ENCODE peak calls at places on chromosomes 11 and 22, in seven cellular contexts. S is cardiac muscle cell; T is endothelial cell of umbilical vein; K is neuronal stem cell; M is CD4-positive, CD25-positive, alpha-beta regulatory T cell; X is CD8-positive, alpha-beta T cell; J is mucosa of descending colon. L is an unnamed sample. For H3K9me3, the result is how much of the 10 kb centered on the place peaks cover.

GRCh38 chr11:26993965-26994446 is at the start of gene FIBIN:
- DNase-seq in S (peak), T (no peak), K (no peak), M (no peak), X (no peak), J (peak), L (peak)

GRCh38 chr22:38657248-38657909 is 941 bp downstream of the CBY1 start:
- DNase-seq in S (peak), T (no peak), K (no peak), M (no peak), X (peak), J (peak), L (peak)

GRCh38 chr11:124623861-124624525 is 1.3 kb downstream of the TBRG1 start:
- DNase-seq in S (peak), T (peak), K (no peak), M (no peak), X (no peak), J (no peak), L (peak)

GRCh38 chr11:115869780-115870431 is 365.7 kb upstream of the CADM1 start:
- DNase-seq in S (peak), T (no peak), K (no peak), M (peak), X (no peak), J (peak), L (no peak)

GRCh38 chr11:1832989-1833365 is 1.8 kb upstream of the SYT8 start:
- DNase-seq in S (no peak), T (no peak), K (no peak), M (no peak), X (no peak), J (peak), L (no peak)

GRCh38 chr22:46664301-46664855 is 44.2 kb downstream of the GRAMD4 start:
- DNase-seq in S (no peak), T (no peak), K (no peak), M (no peak), X (peak), J (no peak), L (no peak)

GRCh38 chr22:43116932-43117331 is 6.4 kb downstream of the BIK start:
- DNase-seq in S (no peak), T (no peak), K (no peak), M (no peak), X (no peak), J (no peak), L (no peak)

GRCh38 chr11:126468102-126468521 is 112.6 kb downstream of the ST3GAL4 start:
- DNase-seq in S (no peak), T (no peak), K (no peak), M (peak), X (no peak), J (no peak), L (no peak)

GRCh38 chr11:132685174-132685611 is 847.1 kb downstream of the OPCML start:
- DNase-seq in S (peak), T (no peak), K (no peak), M (no peak), X (no peak), J (no peak), L (peak)

GRCh38 chr11:36945384-36945783 is 347.3 kb upstream of the RAG2 start:
- DNase-seq in S (peak), T (no peak), K (no peak), M (no peak), X (no peak), J (no peak), L (peak)

GRCh38 chr11:6658647-6659046 is 3.0 kb upstream of the DCHS1 start:
- DNase-seq in S (no peak), T (no peak), K (no peak), M (no peak), X (no peak), J (no peak), L (no peak)

GRCh38 chr11:122776546-122776945 is 61.8 kb upstream of the CRTAM start:
- DNase-seq in S (peak), T (no peak), K (no peak), M (no peak), X (no peak), J (no peak), L (no peak)

GRCh38 chr11:95268386-95268785 is 37.4 kb upstream of the SESN3 start:
- DNase-seq in S (no peak), T (no peak), K (no peak), M (no peak), X (no peak), J (no peak), L (no peak)

GRCh38 chr11:129023968-129024676 is 81.5 kb upstream of the TP53AIP1 start:
- DNase-seq in S (peak), T (peak), K (peak), M (peak), X (peak), J (peak), L (no peak)

GRCh38 chr11:134288486-134288885 is 12.3 kb downstream of the GLB1L3 start:
- DNase-seq in S (no peak), T (no peak), K (no peak), M (no peak), X (no peak), J (no peak), L (no peak)

GRCh38 chr11:76236092-76237026 is 30.1 kb upstream of the WNT11 start:
- DNase-seq in S (peak), T (no peak), K (no peak), M (no peak), X (peak), J (no peak), L (peak)

GRCh38 chr11:19725379-19726079 is 12.9 kb downstream of the NAV2 start:
- DNase-seq in S (no peak), T (no peak), K (no peak), M (no peak), X (no peak), J (no peak), L (no peak)

GRCh38 chr11:58485961-58486360 is 21.9 kb downstream of the OR5B21 start:
- DNase-seq in S (no peak), T (no peak), K (no peak), M (no peak), X (no peak), J (no peak), L (no peak)

GRCh38 chr11:64230209-64230984 is at the start of gene DNAJC4:
- DNase-seq in S (peak), T (peak), K (peak), M (peak), X (peak), J (peak), L (peak)

GRCh38 chr11:103608566-103608965 is 427.9 kb upstream of the DDI1 start:
- DNase-seq in S (no peak), T (no peak), K (no peak), M (no peak), X (no peak), J (no peak), L (peak)

GRCh38 chr11:131005829-131006228 is 89.5 kb upstream of the SNX19 start:
- DNase-seq in S (no peak), T (no peak), K (no peak), M (no peak), X (no peak), J (no peak), L (no peak)

GRCh38 chr11:128796275-128796674 is 70.8 kb downstream of the KCNJ1 start:
- DNase-seq in S (peak), T (no peak), K (no peak), M (no peak), X (no peak), J (no peak), L (peak)

GRCh38 chr22:37607912-37608476 is 640 bp upstream of the GGA1 start:
- DNase-seq in S (peak), T (no peak), K (no peak), M (no peak), X (no peak), J (peak), L (no peak)

GRCh38 chr11:126212089-126212660 is 593 bp downstream of the FAM118B start:
- DNase-seq in S (peak), T (peak), K (no peak), M (no peak), X (no peak), J (no peak), L (peak)

GRCh38 chr22:49015993-49016908 is 811.4 kb downstream of the BRD1 start:
- DNase-seq in S (no peak), T (no peak), K (no peak), M (no peak), X (no peak), J (no peak), L (no peak)

GRCh38 chr22:47054231-47055072 is 292.0 kb downstream of the TBC1D22A start:
- DNase-seq in S (no peak), T (no peak), K (no peak), M (no peak), X (no peak), J (peak), L (no peak)

GRCh38 chr11:88651556-88651955 is 314.0 kb upstream of the CTSC start:
- DNase-seq in S (peak), T (no peak), K (no peak), M (no peak), X (no peak), J (no peak), L (no peak)

GRCh38 chr11:134039726-134040385 is 29.0 kb upstream of the JAM3 start:
- DNase-seq in S (no peak), T (no peak), K (no peak), M (no peak), X (no peak), J (no peak), L (no peak)

DNA sequence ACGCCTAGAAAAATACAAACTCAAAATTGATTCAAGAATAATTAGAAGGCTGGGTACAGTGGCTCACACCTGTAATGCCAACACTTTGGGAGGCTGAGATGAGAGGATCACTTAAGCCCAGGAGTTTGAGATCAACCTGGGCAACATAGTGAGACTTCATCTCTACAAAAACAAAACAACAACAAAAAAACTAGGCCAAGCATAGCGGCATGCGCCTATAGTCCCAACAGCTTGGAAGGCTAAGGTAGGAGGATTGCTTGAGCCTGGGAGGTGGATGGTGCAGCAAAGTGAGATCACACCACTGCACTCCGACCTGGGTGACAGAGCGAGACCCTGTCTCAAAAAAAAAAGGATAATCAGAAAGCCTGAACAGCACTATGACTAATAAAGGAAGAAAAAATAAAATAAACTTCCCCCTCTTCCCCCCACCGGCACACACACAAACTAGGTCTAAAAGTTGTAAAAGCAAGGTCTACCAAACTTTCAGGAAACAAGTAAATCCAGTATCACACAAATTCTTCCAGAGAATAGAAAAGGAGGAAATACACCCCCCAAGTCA is 35.8 kb downstream of the RRAS2 start:
- DNase-seq in S (no peak), T (peak), K (no peak), M (no peak), X (no peak), J (no peak), L (no peak)
- H3K4me3 ChIP-seq in S (no peak), T (peak), K (no peak), M (no peak), X (no peak), J (no peak), L (no peak)

GRCh38 chr11:114624455-114625207 is 29.0 kb upstream of the NXPE4 start:
- DNase-seq in S (no peak), T (no peak), K (no peak), M (no peak), X (no peak), J (no peak), L (no peak)

GRCh38 chr11:114621072-114621471 is 25.5 kb upstream of the NXPE4 start:
- DNase-seq in S (no peak), T (no peak), K (no peak), M (no peak), X (no peak), J (no peak), L (no peak)

GRCh38 chr11:114623720-114624119 is 28.1 kb upstream of the NXPE4 start:
- DNase-seq in S (no peak), T (no peak), K (no peak), M (no peak), X (no peak), J (no peak), L (no peak)

GRCh38 chr11:114622858-114623257 is 27.3 kb upstream of the NXPE4 start:
- DNase-seq in S (no peak), T (no peak), K (no peak), M (no peak), X (no peak), J (no peak), L (no peak)

DNA sequence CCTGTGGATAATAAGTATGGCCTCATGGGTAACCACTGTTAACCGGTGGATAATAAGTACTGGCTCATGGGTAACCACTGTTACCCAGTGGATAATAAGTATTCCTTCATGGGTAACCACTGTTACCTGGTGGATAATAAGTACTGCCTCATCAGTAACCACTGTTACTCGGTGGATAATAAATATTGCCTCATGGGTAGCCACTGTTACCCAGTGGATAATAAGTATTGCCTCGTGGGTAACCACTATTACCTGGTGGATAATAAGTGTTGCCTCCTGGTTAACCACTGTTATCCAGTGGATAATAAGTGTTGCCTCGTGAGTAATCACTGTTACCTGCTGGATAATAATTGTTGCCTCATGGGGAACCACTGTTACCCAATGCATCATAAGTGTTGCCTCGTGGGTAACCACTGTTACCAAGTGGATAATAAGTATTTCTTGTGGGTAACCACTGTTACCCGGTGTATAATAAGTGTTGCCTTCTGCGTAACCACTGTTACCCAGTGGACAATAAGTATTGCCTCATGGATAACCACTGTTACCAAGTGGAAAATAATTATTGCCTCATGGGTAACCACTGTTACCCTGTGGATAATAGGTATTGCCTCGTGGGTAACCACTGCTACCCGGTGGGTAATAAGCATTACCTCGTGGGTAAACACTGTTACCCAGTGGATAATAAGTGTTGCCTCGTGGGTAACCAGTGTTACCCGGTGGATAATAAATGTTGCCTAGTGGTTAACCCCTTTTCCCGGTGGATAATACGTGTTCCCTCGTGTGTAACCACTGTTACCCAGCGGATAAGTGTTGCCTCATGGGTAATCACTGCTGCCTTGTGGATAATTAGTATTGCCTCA is 26.6 kb upstream of the NXPE4 start:
- DNase-seq in S (no peak), T (no peak), K (no peak), M (no peak), X (no peak), J (no peak), L (no peak)
- H3K9me3 ChIP-seq in S (under half), T (under half), K (under half), M (under half), X (under half), J (under half), L (under half)

DNA sequence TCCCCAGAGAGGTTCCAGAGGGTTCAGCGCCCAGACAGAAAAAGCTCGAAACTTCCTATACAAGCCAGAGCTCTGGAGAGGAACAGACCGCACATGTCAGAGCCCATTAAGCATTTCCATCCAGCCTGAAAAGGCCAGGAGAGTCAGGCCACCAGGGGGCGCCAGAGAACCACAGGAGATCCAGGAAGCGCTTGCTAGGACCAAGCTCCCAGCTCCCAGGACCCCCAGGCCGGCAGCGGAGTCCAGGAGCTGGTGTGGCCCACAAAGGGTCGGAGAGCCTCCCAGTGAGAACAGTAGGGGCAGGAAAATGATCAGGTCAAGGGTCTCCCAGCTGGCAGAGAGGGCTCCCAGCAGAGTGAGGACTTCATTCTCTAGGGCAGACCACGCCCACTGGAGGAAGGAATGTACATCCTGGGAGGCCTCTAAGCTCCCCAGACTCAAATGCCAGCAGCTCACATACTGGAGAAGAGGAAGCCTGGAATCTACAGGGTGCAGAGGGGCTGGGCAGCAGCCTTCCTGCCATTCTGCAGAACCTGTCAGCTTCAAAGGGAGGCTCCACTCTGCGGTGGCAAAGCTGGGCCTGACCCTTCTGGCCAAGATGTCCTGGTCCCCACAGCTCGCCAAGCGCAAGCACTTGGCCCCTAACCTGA is 2.1 kb upstream of the MEI1 start:
- DNase-seq in S (peak), T (peak), K (peak), M (peak), X (peak), J (peak), L (peak)
- H3K4me3 ChIP-seq in S (no peak), T (no peak), K (no peak), M (no peak), X (no peak), J (no peak), L (peak)

DNA sequence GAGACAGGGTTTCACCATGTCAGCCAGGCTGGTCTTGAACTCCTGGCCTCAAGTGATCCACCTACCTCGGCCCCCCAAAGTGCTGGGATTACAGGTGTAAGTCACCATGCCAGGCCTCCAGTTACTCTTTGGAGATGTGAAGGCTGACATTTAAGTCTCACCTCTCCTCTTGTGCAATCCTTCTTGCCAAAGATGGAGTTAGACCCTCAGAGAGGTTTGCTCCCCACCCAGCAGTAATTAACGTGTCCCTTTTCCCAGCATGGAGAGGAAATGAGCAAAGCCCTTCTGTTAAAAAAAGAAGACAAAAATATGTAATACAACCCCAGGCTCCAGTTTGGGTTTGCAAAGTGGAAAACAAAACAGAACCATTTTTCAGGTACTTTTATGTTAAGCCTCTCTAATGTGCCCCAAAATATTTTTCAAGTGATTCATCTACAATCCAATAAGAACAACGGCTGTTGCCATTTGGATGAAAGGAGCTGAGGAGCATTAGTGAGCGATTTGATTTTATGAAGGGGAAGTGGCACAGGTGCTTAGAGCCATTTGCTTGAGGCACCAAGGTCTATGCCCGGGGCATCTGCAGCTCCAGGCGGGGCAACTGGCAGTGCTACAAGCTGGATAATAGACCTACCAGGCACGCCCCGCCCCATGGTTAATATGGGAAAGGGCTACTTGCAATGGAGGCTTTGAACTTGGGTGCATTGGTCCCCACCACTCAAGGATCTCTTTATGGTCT is 57.2 kb downstream of the GRIK4 start:
- DNase-seq in S (no peak), T (no peak), K (no peak), M (no peak), X (no peak), J (no peak), L (no peak)
- H3K9me3 ChIP-seq in S (under half), T (under half), K (under half), M (under half), X (under half), J (under half), L (under half)

DNA sequence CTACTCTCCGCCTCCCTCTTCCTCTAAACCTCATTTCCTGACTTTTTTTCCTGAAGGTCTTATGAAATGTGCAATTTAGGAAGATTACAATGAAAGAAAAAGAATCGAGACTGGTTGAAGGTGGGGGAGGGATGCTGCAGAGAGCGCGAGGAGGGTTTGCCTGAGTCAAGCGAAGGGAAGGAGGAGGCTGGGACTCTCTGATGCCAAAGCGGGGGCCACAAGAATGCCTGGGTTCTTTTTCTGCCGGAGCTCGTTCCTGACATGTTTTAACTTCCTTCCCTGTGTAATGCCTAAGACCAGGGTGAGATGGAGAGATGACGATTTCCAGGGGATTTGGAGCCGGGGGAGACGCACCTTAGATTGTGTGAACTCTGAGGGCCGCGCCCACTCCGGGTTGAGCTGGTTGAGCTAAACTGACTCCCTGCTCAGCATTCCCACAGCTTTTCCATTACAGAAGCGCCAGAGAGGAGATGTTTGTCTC is 270.5 kb upstream of the SORL1-AS1 start:
- DNase-seq in S (peak), T (peak), K (no peak), M (no peak), X (no peak), J (no peak), L (peak)
- H3K4me3 ChIP-seq in S (peak), T (peak), K (no peak), M (no peak), X (no peak), J (no peak), L (peak)

DNA sequence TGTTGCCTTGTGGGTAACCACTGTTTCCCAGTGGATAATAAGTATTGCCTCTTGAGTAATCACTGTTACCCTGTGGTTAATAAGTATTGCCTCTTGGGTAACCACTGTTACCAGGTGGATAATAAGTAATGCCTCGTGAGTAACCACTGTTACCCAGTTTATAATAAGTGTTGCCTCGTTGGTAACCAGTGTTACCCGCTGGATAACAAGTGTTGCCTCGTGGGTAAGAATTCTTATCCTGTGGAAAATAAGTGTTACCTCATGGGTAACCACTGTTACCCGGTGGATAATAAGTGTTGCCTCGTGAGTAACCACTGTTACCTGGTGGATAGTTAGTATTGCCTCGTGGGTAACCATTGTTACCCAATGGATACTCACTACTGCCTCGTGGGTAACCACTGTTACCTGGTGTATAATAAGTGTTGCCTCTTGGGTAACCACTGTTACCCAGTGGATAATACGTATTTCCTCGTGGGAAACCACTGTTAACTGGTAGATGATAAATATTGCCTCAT is 24.1 kb upstream of the NXPE4 start:
- DNase-seq in S (no peak), T (no peak), K (no peak), M (no peak), X (no peak), J (no peak), L (no peak)
- H3K9me3 ChIP-seq in S (under half), T (under half), K (under half), M (under half), X (under half), J (under half), L (under half)

L was measured in GM23248.